ENCODE peak calls at places on chromosomes 12 and 14, in eight cellular contexts. U is fibroblast of the aortic adventitia; O is tibial artery; G is fibroblast of pulmonary artery; I is AG09309; A is neural progenitor cell; W is endothelial cell; Q is CD4-positive, alpha-beta T cell. V is an unnamed sample.

GRCh38 chr12:66144796-66145754 is 14.5 kb upstream of the LLPH start:
- DNase-seq in U (peak), O (no peak), G (peak), I (peak), A (peak), W (peak), Q (no peak), V (no peak)

GRCh38 chr14:35385042-35385839 is 19.3 kb downstream of the NFKBIA start:
- DNase-seq in U (peak), O (peak), G (peak), I (peak), A (peak), W (no peak), Q (no peak), V (no peak)

GRCh38 chr12:80714055-80714454 is 2.7 kb upstream of the MYF5 start:
- DNase-seq in U (peak), O (no peak), G (peak), I (no peak), A (peak), W (no peak), Q (no peak), V (no peak)

GRCh38 chr12:56991319-56991906 is 14.9 kb downstream of the ZBTB39 start:
- DNase-seq in U (peak), O (no peak), G (peak), I (no peak), A (no peak), W (peak), Q (no peak), V (no peak)

GRCh38 chr14:95549656-95550585 is 15.1 kb downstream of the GLRX5 start:
- DNase-seq in U (no peak), O (no peak), G (no peak), I (no peak), A (no peak), W (no peak), Q (no peak), V (no peak)

GRCh38 chr14:93032301-93032929 is 83.3 kb downstream of the ITPK1 start:
- DNase-seq in U (peak), O (no peak), G (no peak), I (no peak), A (peak), W (no peak), Q (no peak), V (no peak)

GRCh38 chr14:54652188-54652889 is 85.4 kb downstream of the SAMD4A start:
- DNase-seq in U (peak), O (peak), G (peak), I (peak), A (peak), W (peak), Q (no peak), V (no peak)

GRCh38 chr12:103840399-103840880 is 594 bp downstream of the NT5DC3 start:
- DNase-seq in U (peak), O (peak), G (no peak), I (no peak), A (no peak), W (peak), Q (no peak), V (no peak)

GRCh38 chr12:123131879-123132402 is 18.9 kb downstream of the PITPNM2 start:
- DNase-seq in U (no peak), O (no peak), G (no peak), I (no peak), A (no peak), W (no peak), Q (no peak), V (no peak)

GRCh38 chr12:90954428-90954827 is 548 bp downstream of the CCER1 start:
- DNase-seq in U (no peak), O (no peak), G (no peak), I (no peak), A (no peak), W (no peak), Q (no peak), V (no peak)

GRCh38 chr14:37034410-37035285 is 137.8 kb downstream of the SLC25A21 start:
- DNase-seq in U (peak), O (no peak), G (peak), I (peak), A (no peak), W (no peak), Q (no peak), V (no peak)

GRCh38 chr14:55136241-55136640 is 7.2 kb downstream of the LGALS3 start:
- DNase-seq in U (peak), O (no peak), G (peak), I (no peak), A (no peak), W (no peak), Q (no peak), V (no peak)

GRCh38 chr14:21241218-21241819 is 27.9 kb downstream of the HNRNPC start:
- DNase-seq in U (peak), O (no peak), G (peak), I (no peak), A (no peak), W (no peak), Q (no peak), V (no peak)

GRCh38 chr12:103680591-103681065 is 93.6 kb downstream of the STAB2 start:
- DNase-seq in U (peak), O (no peak), G (peak), I (no peak), A (no peak), W (no peak), Q (no peak), V (no peak)

GRCh38 chr12:1034243-1034642 is 43.2 kb downstream of the ERC1 start:
- DNase-seq in U (no peak), O (no peak), G (no peak), I (no peak), A (no peak), W (no peak), Q (no peak), V (no peak)

GRCh38 chr14:79573486-79573885 is 637.8 kb downstream of the DIO2 start:
- DNase-seq in U (peak), O (no peak), G (peak), I (no peak), A (no peak), W (no peak), Q (no peak), V (no peak)

GRCh38 chr12:101490286-101490920 is 15.3 kb downstream of the SPIC start:
- DNase-seq in U (no peak), O (no peak), G (peak), I (no peak), A (peak), W (peak), Q (no peak), V (peak)

GRCh38 chr12:88424791-88425730 is 155.2 kb downstream of the KITLG start:
- DNase-seq in U (no peak), O (no peak), G (no peak), I (no peak), A (no peak), W (no peak), Q (no peak), V (no peak)

GRCh38 chr12:71746983-71747611 is 7.6 kb upstream of the RAB21 start:
- DNase-seq in U (peak), O (no peak), G (peak), I (peak), A (peak), W (peak), Q (peak), V (peak)

GRCh38 chr12:20426191-20426590 is 57.9 kb downstream of the PDE3A start:
- DNase-seq in U (peak), O (peak), G (peak), I (no peak), A (no peak), W (no peak), Q (no peak), V (no peak)

GRCh38 chr14:100867631-100868315 is 35.7 kb downstream of the RTL1 start:
- DNase-seq in U (no peak), O (peak), G (no peak), I (no peak), A (no peak), W (no peak), Q (no peak), V (no peak)

GRCh38 chr12:83389237-83389996 is 702.7 kb downstream of the TMTC2 start:
- DNase-seq in U (no peak), O (no peak), G (no peak), I (no peak), A (peak), W (peak), Q (no peak), V (peak)

GRCh38 chr12:89968151-89968699 is 259.6 kb upstream of the ATP2B1 start:
- DNase-seq in U (no peak), O (no peak), G (no peak), I (no peak), A (no peak), W (no peak), Q (no peak), V (no peak)

GRCh38 chr14:104297721-104298401 is 159.5 kb downstream of the KIF26A start:
- DNase-seq in U (no peak), O (peak), G (no peak), I (no peak), A (no peak), W (no peak), Q (no peak), V (no peak)

GRCh38 chr12:57609091-57609780 is 2.0 kb upstream of the ARHGEF25 start:
- DNase-seq in U (no peak), O (no peak), G (no peak), I (no peak), A (peak), W (no peak), Q (no peak), V (no peak)

GRCh38 chr12:49720214-49720613 is 13.0 kb upstream of the FMNL3 start:
- DNase-seq in U (no peak), O (no peak), G (peak), I (no peak), A (no peak), W (no peak), Q (no peak), V (no peak)

GRCh38 chr14:78959674-78960264 is 789.6 kb downstream of the NRXN3 start:
- DNase-seq in U (peak), O (peak), G (peak), I (peak), A (peak), W (peak), Q (peak), V (peak)

GRCh38 chr12:49098035-49098451 is 3.4 kb upstream of the DHH start:
- DNase-seq in U (peak), O (no peak), G (peak), I (no peak), A (peak), W (peak), Q (peak), V (peak)

GRCh38 chr12:2893007-2893406 is 2.3 kb downstream of the TULP3 start:
- DNase-seq in U (peak), O (peak), G (peak), I (peak), A (no peak), W (no peak), Q (no peak), V (no peak)

GRCh38 chr14:65429757-65430156 is 17.2 kb downstream of the FUT8 start:
- DNase-seq in U (no peak), O (no peak), G (no peak), I (no peak), A (no peak), W (no peak), Q (no peak), V (no peak)

GRCh38 chr14:75905505-75905904 is 76.3 kb downstream of the TGFB3 start:
- DNase-seq in U (peak), O (no peak), G (peak), I (no peak), A (no peak), W (no peak), Q (no peak), V (no peak)

DNA sequence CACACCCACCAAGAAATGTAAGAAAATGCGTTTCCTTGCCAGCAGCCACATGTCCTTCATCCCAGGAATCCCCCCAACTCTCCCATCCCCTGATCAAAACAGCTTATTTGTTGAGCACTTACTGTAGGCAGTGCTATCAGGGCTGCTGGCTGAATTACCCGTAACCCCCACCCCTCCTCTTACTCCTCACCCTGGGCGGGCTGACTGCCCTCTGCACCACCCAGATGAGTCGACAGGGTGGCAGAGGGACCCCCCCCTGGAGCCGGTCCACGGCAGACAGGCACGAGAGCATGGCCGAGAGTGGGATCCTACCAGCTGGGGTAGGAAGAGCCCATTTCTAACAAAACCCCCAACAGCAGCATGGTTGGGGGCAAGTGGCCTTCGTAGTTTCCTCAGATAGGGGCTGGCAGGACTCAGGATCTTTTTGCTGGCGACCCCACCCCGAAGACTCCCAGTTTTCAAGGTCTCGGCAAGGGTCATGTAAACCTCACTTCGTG is 1.1 kb upstream of the RHOF start:
- DNase-seq in U (no peak), O (no peak), G (no peak), I (no peak), A (no peak), W (no peak), Q (no peak), V (no peak)
- TF ChIP-seq CTCF in U (no peak), O (no peak), G (no peak), I (no peak), A (no peak), W (no peak), Q (peak), V (no peak)

DNA sequence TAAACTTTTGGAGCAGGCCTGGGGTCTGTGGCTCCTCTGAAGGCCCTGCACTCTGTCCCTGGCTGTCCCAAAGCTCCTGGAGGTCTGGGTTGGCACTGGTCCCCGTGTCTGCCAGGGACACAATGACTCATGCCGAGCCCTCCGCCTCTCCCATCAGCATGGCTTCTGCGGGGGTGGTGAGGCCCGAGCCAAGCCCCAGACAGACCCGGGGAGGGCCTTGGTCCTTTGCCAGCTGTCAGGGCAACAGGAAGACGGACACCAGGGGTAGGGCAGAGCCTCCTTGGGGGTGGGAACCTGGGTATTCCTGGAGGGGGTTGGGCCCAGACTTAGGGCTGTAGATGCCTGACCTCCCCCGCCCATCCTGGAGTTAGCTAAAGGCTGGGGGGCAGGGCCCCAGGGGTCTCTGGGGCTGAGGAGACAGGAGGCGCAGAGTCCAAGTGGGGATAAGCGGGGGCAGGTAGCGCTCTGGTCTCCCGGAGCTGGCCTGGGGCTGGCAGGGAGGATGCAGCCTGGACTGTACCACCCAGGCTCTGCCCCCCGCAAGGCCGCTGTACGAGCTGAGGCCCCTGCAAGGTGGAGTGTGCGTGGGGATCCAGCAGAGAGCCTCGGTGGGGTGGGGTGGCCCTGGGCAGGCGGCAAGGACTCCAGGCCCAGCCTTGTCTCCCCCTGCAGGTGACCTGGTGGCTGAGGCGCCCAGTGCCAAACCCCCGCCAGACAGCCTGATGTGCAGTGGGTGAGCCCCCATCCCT is 16.4 kb upstream of the PUS1 start:
- DNase-seq in U (peak), O (peak), G (peak), I (no peak), A (no peak), W (no peak), Q (no peak), V (no peak)
- TF ChIP-seq CTCF in U (no peak), O (no peak), G (no peak), I (no peak), A (no peak), W (no peak), Q (no peak), V (no peak)

GRCh38 chr14:106605548-106606448 is 1079.4 kb downstream of the TMEM121 start:
- DNase-seq in U (no peak), O (no peak), G (no peak), I (no peak), A (no peak), W (no peak), Q (peak), V (no peak)
- TF ChIP-seq CTCF in U (no peak), O (no peak), G (no peak), I (no peak), A (no peak), W (no peak), Q (peak), V (no peak)

GRCh38 chr12:94815958-94816357 is 165.6 kb upstream of the TMCC3 start:
- DNase-seq in U (no peak), O (no peak), G (no peak), I (no peak), A (peak), W (no peak), Q (no peak), V (no peak)
- TF ChIP-seq CTCF in U (no peak), O (no peak), G (no peak), I (no peak), A (no peak), W (no peak), Q (no peak), V (no peak)

DNA sequence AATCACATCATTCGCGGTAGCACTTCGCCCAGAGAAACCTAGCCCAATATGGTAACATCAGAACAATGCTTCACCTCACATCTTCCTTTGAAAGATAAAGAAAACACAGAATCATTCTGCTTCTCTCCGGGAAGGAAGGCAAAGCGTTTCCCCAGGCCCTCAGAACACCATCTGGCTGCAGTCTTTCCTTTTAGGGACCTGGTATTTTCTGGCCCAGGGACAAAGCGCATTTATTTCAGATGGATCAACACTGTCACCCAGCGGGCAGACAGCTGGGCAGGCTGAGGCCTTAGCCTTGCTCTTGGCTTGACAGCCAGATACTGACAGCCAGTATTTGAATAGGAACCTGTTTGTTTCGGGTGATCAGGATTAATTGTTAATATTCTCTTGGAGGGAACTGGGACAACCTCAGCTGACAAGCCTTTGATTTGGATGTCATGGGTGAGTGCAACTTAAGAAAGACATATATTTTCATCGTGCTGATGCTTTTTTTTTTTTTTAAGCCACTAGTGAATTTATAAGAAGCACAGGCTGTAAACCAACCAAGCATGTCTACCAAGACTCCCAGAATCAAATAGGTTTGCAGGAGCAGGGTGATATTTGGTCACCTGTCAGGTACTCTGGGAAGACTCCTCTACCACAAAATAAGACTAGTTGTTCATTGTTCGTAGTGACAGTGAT is 118.9 kb downstream of the VEZT start:
- DNase-seq in U (peak), O (peak), G (peak), I (peak), A (peak), W (peak), Q (no peak), V (peak)
- TF ChIP-seq CTCF in U (peak), O (peak), G (peak), I (peak), A (peak), W (no peak), Q (no peak), V (peak)

GRCh38 chr12:92861381-92861780 is 67.7 kb downstream of the EEA1 start:
- DNase-seq in U (peak), O (no peak), G (peak), I (no peak), A (no peak), W (no peak), Q (no peak), V (no peak)
- TF ChIP-seq CTCF in U (no peak), O (no peak), G (no peak), I (no peak), A (no peak), W (no peak), Q (no peak), V (no peak)

GRCh38 chr12:92403210-92404175 is 257.8 kb upstream of the BTG1 start:
- DNase-seq in U (no peak), O (no peak), G (no peak), I (no peak), A (no peak), W (no peak), Q (peak), V (no peak)

GRCh38 chr12:92411687-92412086 is 266.0 kb upstream of the BTG1 start:
- DNase-seq in U (no peak), O (no peak), G (no peak), I (no peak), A (no peak), W (no peak), Q (no peak), V (no peak)

GRCh38 chr12:92404259-92404894 is 258.7 kb upstream of the BTG1 start:
- DNase-seq in U (no peak), O (no peak), G (no peak), I (no peak), A (no peak), W (no peak), Q (no peak), V (no peak)

GRCh38 chr12:92404921-92405320 is 259.3 kb upstream of the BTG1 start:
- DNase-seq in U (no peak), O (no peak), G (no peak), I (no peak), A (no peak), W (no peak), Q (no peak), V (no peak)

DNA sequence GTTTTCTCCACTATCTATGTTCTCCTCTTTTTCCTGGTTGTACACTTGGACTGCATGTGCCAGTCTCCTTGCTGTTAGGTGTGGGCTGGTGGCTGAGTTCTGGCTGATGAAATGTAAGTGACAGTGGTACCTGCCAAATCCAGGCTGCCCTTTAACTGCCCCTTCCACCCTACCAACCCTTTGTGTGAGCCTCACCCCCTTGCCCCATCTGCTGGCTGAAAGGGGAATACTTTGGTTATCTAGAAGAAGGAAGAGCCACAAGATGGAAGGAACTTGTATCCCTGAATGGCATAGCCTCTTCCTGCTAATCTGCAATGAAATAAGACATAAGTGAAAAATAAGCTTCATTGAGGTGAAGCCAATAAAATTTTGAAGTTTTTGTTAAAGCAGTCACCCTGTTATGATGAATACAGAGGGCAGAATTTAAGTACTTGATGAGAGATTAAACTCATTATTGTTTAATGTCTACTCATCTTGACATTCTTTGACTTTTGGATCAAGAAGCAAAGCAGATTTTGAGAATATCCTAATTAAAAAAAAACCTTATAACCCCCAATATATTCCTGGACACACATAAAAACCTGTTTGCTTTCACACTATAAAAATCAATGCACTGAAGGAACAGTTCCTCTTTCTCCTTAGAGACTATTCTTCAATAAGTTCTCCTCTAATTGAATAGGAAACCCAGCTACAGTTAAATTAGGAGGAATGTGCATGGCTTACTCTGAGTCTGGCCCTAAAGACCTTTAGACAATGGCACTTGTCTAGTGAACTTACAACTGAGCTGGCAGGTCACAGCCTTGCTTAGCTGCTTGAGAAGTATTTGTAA is 262.6 kb upstream of the BTG1 start:
- DNase-seq in U (peak), O (no peak), G (peak), I (no peak), A (peak), W (peak), Q (no peak), V (peak)
- TF ChIP-seq CTCF in U (peak), O (no peak), G (peak), I (peak), A (peak), W (peak), Q (no peak), V (peak)